ENCODE peak calls at places on chromosomes 1 and 21, in seven cellular contexts. E is transverse colon, X is sigmoid colon, Z is A549, D is tibial artery, O is IMR-90, C is upper lobe of right lung. U is an unnamed sample. For H3K9me3 and H3K4me1, the result is how much of the 10 kb centered on the place peaks cover.

GRCh38 chr21:44871576-44872265 is 1.8 kb downstream of the PTTG1IP start:
- DNase-seq in Z (peak), C (peak), O (peak), E (peak), X (peak), D (peak), U (peak)

GRCh38 chr1:67749844-67750689 is 65.1 kb downstream of the GADD45A start:
- DNase-seq in E (no peak), X (no peak), O (peak), C (no peak), Z (peak), D (peak), U (peak)

GRCh38 chr1:246280551-246280950 is 226.5 kb downstream of the SMYD3 start:
- DNase-seq in Z (peak), C (no peak), X (no peak), D (no peak), O (peak), E (no peak), U (no peak)

GRCh38 chr1:2174348-2175054 is 20.1 kb downstream of the FAAP20 start:
- DNase-seq in Z (peak), D (peak), X (peak), C (no peak), O (peak), E (peak), U (peak)

GRCh38 chr1:36176151-36176949 is 20.4 kb downstream of the MAP7D1 start:
- DNase-seq in X (no peak), C (no peak), E (no peak), O (no peak), D (no peak), Z (no peak), U (no peak)

GRCh38 chr1:208245185-208245705 is 1.1 kb upstream of the PLXNA2 start:
- DNase-seq in D (peak), O (peak), E (peak), C (peak), Z (peak), X (peak), U (peak)

GRCh38 chr1:28144203-28145135 is 32.0 kb downstream of the PTAFR start:
- DNase-seq in D (no peak), O (peak), C (no peak), X (no peak), E (no peak), Z (peak), U (no peak)

GRCh38 chr1:182235952-182236650 is 155.5 kb downstream of the GLUL start:
- DNase-seq in E (peak), C (no peak), D (no peak), X (no peak), Z (no peak), O (peak), U (no peak)

GRCh38 chr1:46948629-46949282 is 7.5 kb upstream of the CYP4A11 start:
- DNase-seq in E (peak), C (no peak), O (no peak), D (no peak), Z (peak), X (no peak), U (no peak)

GRCh38 chr1:65079941-65080340 is 68.1 kb upstream of the AK4 start:
- DNase-seq in O (peak), C (no peak), Z (peak), D (no peak), X (no peak), E (no peak), U (no peak)

GRCh38 chr1:17861685-17862084 is 106.6 kb downstream of the ACTL8 start:
- DNase-seq in O (no peak), C (no peak), E (no peak), Z (no peak), X (no peak), D (no peak), U (no peak)

GRCh38 chr1:183185941-183186490 is at the start of gene LAMC2:
- DNase-seq in Z (peak), E (peak), O (peak), X (peak), D (no peak), C (peak), U (peak)

GRCh38 chr1:14627608-14628489 is 29.4 kb downstream of the KAZN start:
- DNase-seq in O (no peak), X (no peak), E (no peak), Z (no peak), C (no peak), D (no peak), U (no peak)

GRCh38 chr1:2368053-2368744 is 23.2 kb downstream of the MORN1 start:
- DNase-seq in D (no peak), Z (peak), O (no peak), X (peak), E (peak), C (peak), U (no peak)

GRCh38 chr1:38082678-38083317 is 36.2 kb upstream of the POU3F1 start:
- DNase-seq in Z (no peak), O (no peak), E (no peak), X (no peak), D (no peak), C (no peak), U (peak)

GRCh38 chr1:22618056-22618455 is 18.4 kb upstream of the C1QA start:
- DNase-seq in C (no peak), Z (no peak), X (no peak), E (no peak), O (no peak), D (no peak), U (no peak)

GRCh38 chr1:12712091-12712490 is 3.8 kb upstream of the AADACL3 start:
- DNase-seq in D (no peak), C (no peak), O (no peak), E (no peak), X (no peak), Z (no peak), U (no peak)

GRCh38 chr1:230176871-230177411 is 109.9 kb downstream of the GALNT2 start:
- DNase-seq in C (no peak), O (peak), X (peak), E (peak), D (peak), Z (no peak), U (no peak)

GRCh38 chr21:25507522-25507921 is 99.8 kb downstream of the MRPL39 start:
- DNase-seq in X (no peak), O (peak), Z (peak), D (no peak), C (no peak), E (no peak), U (no peak)

GRCh38 chr1:175000697-175001187 is 995 bp downstream of the CACYBP start:
- DNase-seq in E (no peak), X (no peak), O (no peak), D (no peak), Z (no peak), C (no peak), U (no peak)

GRCh38 chr1:165828103-165828558 is 717 bp downstream of the UCK2 start:
- DNase-seq in Z (peak), D (peak), E (peak), O (peak), X (no peak), C (peak), U (peak)

GRCh38 chr1:222555992-222556615 is 8.2 kb upstream of the HHIPL2 start:
- DNase-seq in C (no peak), D (no peak), X (no peak), E (no peak), O (peak), Z (no peak), U (no peak)

GRCh38 chr1:150226486-150226885 is 9.4 kb downstream of the ANP32E start:
- DNase-seq in X (no peak), D (no peak), O (no peak), Z (no peak), E (no peak), C (no peak), U (no peak)

GRCh38 chr1:2311184-2312032 is 79.9 kb downstream of the MORN1 start:
- DNase-seq in D (peak), X (peak), C (no peak), O (peak), E (peak), Z (peak), U (peak)

GRCh38 chr1:241992734-241993133 is 6.2 kb downstream of the MAP1LC3C start:
- DNase-seq in Z (no peak), D (no peak), C (no peak), O (peak), E (no peak), X (no peak), U (no peak)

GRCh38 chr1:197526736-197527371 is 248.4 kb downstream of the DENND1B start:
- DNase-seq in O (peak), E (no peak), C (no peak), D (no peak), Z (peak), X (no peak), U (no peak)

GRCh38 chr1:41383094-41383852 is 22.0 kb downstream of the FOXO6 start:
- DNase-seq in O (peak), X (no peak), E (no peak), D (no peak), Z (no peak), C (no peak), U (no peak)

GRCh38 chr1:10694274-10694632 is 102.2 kb downstream of the CASZ1 start:
- DNase-seq in D (no peak), E (no peak), Z (peak), O (no peak), X (no peak), C (no peak), U (peak)

GRCh38 chr1:221335161-221336101 is 406.5 kb downstream of the DUSP10 start:
- DNase-seq in X (peak), Z (peak), E (peak), O (peak), D (peak), C (no peak), U (no peak)

GRCh38 chr1:38512024-38512623 is 347.4 kb downstream of the RRAGC start:
- DNase-seq in Z (no peak), X (no peak), D (no peak), E (no peak), O (no peak), C (no peak), U (no peak)

GRCh38 chr1:24327886-24328285 is 8.7 kb downstream of the GRHL3 start:
- DNase-seq in D (no peak), E (no peak), O (peak), Z (no peak), X (no peak), C (no peak), U (no peak)

GRCh38 chr21:45921917-45922316 is 59.7 kb upstream of the COL6A1 start:
- DNase-seq in C (no peak), O (no peak), X (no peak), D (no peak), Z (no peak), E (no peak), U (no peak)

GRCh38 chr1:226982451-226983177 is 42.5 kb downstream of the COQ8A start:
- DNase-seq in E (no peak), X (peak), D (no peak), C (no peak), Z (no peak), O (no peak), U (no peak)

GRCh38 chr21:41786521-41786987 is 19.7 kb upstream of the RIPK4 start:
- DNase-seq in O (peak), X (no peak), Z (peak), E (no peak), D (no peak), C (no peak), U (peak)

GRCh38 chr1:17347769-17348592 is 24.0 kb upstream of the PADI6 start:
- DNase-seq in D (no peak), X (peak), Z (peak), C (peak), E (no peak), O (peak), U (no peak)

GRCh38 chr1:66384258-66384657 is 149.7 kb upstream of the SGIP1 start:
- DNase-seq in O (no peak), E (no peak), D (no peak), Z (no peak), C (no peak), X (no peak), U (no peak)
- H3K9me3 ChIP-seq in O (under half), E (under half), D (under half), Z (under half), C (under half), X (under half), U (under half)

GRCh38 chr1:155072531-155073289 is 5.9 kb upstream of the EFNA3 start:
- DNase-seq in C (no peak), D (no peak), E (no peak), X (peak), O (no peak), Z (no peak), U (no peak)
- H3K4me1 ChIP-seq in C (under half), D (under half), E (under half), X (under half), O (under half), Z (under half), U (under half)

GRCh38 chr1:43947890-43948437 is 1.2 kb downstream of the IPO13 start:
- DNase-seq in C (no peak), O (no peak), E (no peak), Z (no peak), X (no peak), D (no peak), U (no peak)

GRCh38 chr1:43946244-43947060 is at the start of gene IPO13:
- DNase-seq in X (peak), E (peak), Z (peak), O (peak), C (peak), D (peak), U (peak)

GRCh38 chr1:43947061-43947889 is 525 bp downstream of the IPO13 start:
- DNase-seq in D (no peak), C (no peak), O (no peak), X (no peak), Z (no peak), E (no peak), U (no peak)

GRCh38 chr1:43944860-43945259 is 1.9 kb upstream of the IPO13 start:
- DNase-seq in D (peak), C (no peak), Z (no peak), X (no peak), E (no peak), O (no peak), U (no peak)

GRCh38 chr1:43945898-43946243 is 879 bp upstream of the IPO13 start:
- DNase-seq in D (no peak), E (no peak), C (no peak), X (no peak), Z (no peak), O (no peak), U (no peak)
- H3K27ac ChIP-seq in D (peak), E (peak), C (peak), X (peak), Z (peak), O (no peak), U (peak)

GRCh38 chr1:42506576-42506975 is 43.5 kb downstream of the CCDC30 start:
- DNase-seq in D (no peak), E (no peak), C (no peak), O (no peak), Z (no peak), X (no peak), U (no peak)
- H3K9me3 ChIP-seq in D (under half), E (under half), C (under half), O (under half), Z (under half), X (under half), U (under half)

GRCh38 chr1:42956739-42957138 is 1.9 kb downstream of the SLC2A1 start:
- DNase-seq in D (no peak), C (no peak), O (no peak), E (no peak), X (no peak), Z (no peak), U (no peak)
- H3K4me1 ChIP-seq in D (half or more), C (under half), O (under half), E (under half), X (under half), Z (half or more), U (under half)

GRCh38 chr21:37623689-37624088 is 257.1 kb downstream of the DYRK1A start:
- DNase-seq in E (no peak), D (no peak), Z (no peak), C (no peak), X (no peak), O (no peak), U (no peak)
- H3K27ac ChIP-seq in E (no peak), D (peak), Z (no peak), C (no peak), X (no peak), O (no peak), U (no peak)

DNA sequence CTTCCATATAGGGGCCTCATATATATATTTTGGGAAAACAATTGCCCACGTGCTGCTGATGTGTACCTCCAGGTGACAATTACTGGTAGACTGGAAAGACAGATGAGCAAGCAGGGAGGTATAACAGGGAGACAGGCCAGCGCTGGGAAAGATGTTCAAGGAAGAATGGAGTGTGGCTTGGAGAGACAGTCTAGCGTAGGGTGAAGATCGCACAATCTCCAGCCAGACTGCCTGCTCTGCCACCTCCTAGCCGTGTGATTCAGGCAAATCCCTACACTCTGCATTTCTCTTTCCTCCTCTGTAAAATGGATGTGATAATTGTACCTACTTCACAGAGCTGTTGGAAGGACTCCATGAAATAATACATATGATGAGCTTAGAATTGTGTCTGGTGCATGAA is 66.1 kb downstream of the TMCO4 start:
- DNase-seq in Z (no peak), E (no peak), C (no peak), D (no peak), O (no peak), X (no peak), U (no peak)
- H3K9me3 ChIP-seq in Z (under half), E (under half), C (under half), D (under half), O (under half), X (under half), U (under half)

DNA sequence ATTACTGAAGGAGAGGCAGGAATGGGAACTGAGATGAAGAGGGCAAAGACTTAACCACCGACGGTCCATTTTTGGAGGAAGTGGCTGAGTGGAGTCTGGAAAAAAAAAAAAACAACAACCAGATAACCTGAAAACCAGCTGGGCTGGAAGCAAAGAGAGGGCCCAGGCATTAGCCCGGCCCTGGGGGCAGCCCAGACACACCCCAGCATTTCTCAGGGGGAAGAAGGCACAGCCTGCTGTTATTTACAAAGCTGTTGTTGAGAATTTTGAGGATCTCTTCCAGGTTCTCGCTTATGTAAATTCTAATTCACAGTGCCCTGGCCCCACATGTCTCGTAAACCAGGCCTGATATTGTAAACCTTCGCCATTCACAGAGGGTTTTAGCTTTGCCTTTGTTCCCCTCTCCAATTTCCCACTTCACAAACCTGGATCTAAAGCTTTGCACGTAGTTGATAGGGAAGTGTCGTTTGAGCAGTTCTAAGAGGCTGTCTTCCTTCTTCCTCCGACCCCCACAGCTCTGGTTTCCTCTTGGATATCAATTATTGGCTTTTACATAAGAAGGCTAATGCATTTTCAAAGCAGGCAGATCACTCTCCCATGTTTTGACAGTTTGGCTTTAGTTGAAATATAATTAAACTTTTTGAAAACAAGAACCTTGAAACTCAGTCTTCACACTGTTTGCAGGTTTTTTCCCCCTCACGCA is 161.8 kb upstream of the IRF2BP2 start:
- DNase-seq in X (no peak), D (no peak), O (no peak), C (no peak), E (no peak), Z (no peak), U (no peak)
- H3K4me1 ChIP-seq in X (under half), D (under half), O (under half), C (under half), E (under half), Z (under half), U (under half)

DNA sequence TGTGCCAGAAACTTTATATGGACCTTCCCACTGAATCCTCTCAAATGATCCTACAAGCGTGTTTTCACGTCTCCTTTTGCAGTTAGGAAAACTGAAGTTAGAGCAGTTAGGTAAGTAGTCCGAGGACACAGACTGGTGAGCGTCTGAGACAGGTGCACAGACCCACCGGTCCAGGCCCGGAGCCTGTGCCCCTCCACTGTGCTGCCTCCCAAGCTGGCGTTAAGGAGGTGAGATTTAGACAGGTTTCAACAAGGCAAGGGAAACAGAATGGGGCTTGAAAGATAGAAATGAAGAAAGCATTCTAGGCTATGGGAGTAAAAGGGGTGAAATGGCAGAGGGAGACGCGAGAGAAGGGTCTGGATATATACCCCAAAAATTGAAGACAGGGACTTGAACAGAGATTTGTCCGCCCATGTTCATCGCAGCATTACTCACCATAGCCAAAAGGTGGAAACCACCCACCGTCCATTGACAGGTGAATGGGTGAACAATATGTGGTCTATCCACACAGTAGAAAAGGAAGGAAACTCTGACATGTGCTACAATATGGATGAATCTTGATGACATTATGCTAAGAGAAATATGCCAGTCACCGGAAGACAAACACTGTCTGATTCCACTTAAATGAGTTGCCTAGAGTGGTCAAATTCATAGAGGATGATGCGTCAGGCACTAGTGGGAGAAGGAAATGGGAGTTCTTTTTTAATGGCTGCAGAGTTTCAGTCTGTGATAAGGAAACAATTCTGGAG is 15.7 kb upstream of the PKP1 start:
- DNase-seq in X (peak), D (no peak), O (peak), E (no peak), Z (peak), C (no peak), U (no peak)
- H3K27ac ChIP-seq in X (no peak), D (no peak), O (no peak), E (no peak), Z (peak), C (no peak), U (peak)

GRCh38 chr21:9755611-9756010 is 765.8 kb upstream of the TPTE start:
- DNase-seq in C (no peak), O (no peak), E (no peak), Z (no peak), D (no peak), X (no peak), U (no peak)
- H3K9me3 ChIP-seq in C (under half), O (under half), E (under half), Z (under half), D (under half), X (under half), U (under half)